ENCODE peak calls at places on chromosomes 12 and 14, in five cellular contexts. H, B, F, D and A are unnamed samples.
A peak's percentile ranks its signal among the peaks of the same experiment; 100 is the strongest.

GRCh38 chr12:28388879-28389278 is 198.6 kb downstream of the CCDC91 start:
- DNase-seq in H (no peak), B (no peak), F (no peak), D (no peak), A (no peak)

GRCh38 chr12:510071-510825 is 50.5 kb downstream of the B4GALNT3 start:
- DNase-seq in H (no peak), B (no peak), F (no peak), D (no peak), A (no peak)

GRCh38 chr12:47813491-47814196 is 6.1 kb downstream of the HDAC7 start:
- DNase-seq in H (no peak), B (no peak), F (no peak), D (no peak), A (no peak)

GRCh38 chr12:61538951-61539350 is 721.3 kb upstream of the USP15 start:
- DNase-seq in H (no peak), B (no peak), F (no peak), D (no peak), A (no peak)

GRCh38 chr14:106691601-106692291 is 1165.4 kb downstream of the TMEM121 start:
- DNase-seq in H (no peak), B (no peak), F (peak; percentile 47), D (no peak), A (no peak)

GRCh38 chr12:97756066-97756701 is 293.6 kb downstream of the RMST start:
- DNase-seq in H (no peak), B (no peak), F (no peak), D (no peak), A (no peak)

GRCh38 chr12:120321382-120322202 is 6.0 kb downstream of the PLA2G1B start:
- DNase-seq in H (no peak), B (no peak), F (no peak), D (no peak), A (no peak)

GRCh38 chr12:132287391-132288238 is 41.8 kb downstream of the GALNT9 start:
- DNase-seq in H (no peak), B (no peak), F (no peak), D (no peak), A (no peak)

GRCh38 chr12:71810905-71811304 is 28.7 kb upstream of the TBC1D15 start:
- DNase-seq in H (no peak), B (no peak), F (no peak), D (no peak), A (no peak)

GRCh38 chr12:104218935-104219334 is 3.4 kb downstream of the TXNRD1 start:
- DNase-seq in H (no peak), B (no peak), F (no peak), D (no peak), A (no peak)

GRCh38 chr12:63362801-63363200 is 211.8 kb upstream of the AVPR1A start:
- DNase-seq in H (no peak), B (no peak), F (no peak), D (no peak), A (no peak)

GRCh38 chr14:92917956-92918355 is 5.0 kb upstream of the CHGA start:
- DNase-seq in H (no peak), B (no peak), F (no peak), D (no peak), A (no peak)

GRCh38 chr12:124642105-124642504 is 74.7 kb upstream of the NCOR2 start:
- DNase-seq in H (no peak), B (no peak), F (no peak), D (no peak), A (no peak)

GRCh38 chr12:93336344-93336743 is 41.4 kb upstream of the NUDT4 start:
- DNase-seq in H (peak; percentile 6), B (no peak), F (no peak), D (no peak), A (no peak)

GRCh38 chr12:59122784-59123183 is 202.5 kb upstream of the LRIG3 start:
- DNase-seq in H (no peak), B (no peak), F (no peak), D (no peak), A (no peak)